ENCODE peak calls at places on chromosomes 2 and 18, in ten cellular contexts. T, Z, F, Q, G, K, V, H, E and P are unnamed samples.

GRCh38 chr18:9446839-9447238 is 28.5 kb upstream of the RALBP1 start:
- DNase-seq in T (no peak), Z (no peak), F (no peak), Q (no peak), G (no peak), K (no peak), V (peak; percentile 17), H (no peak), E (no peak), P (no peak)

GRCh38 chr2:240452471-240453256 is 17.2 kb downstream of the GPC1 start:
- DNase-seq in T (peak; percentile 74), Z (no peak), F (peak; percentile 87), Q (no peak), G (peak; percentile 53), K (peak; percentile 69), V (peak; percentile 49), H (no peak), E (peak; percentile 21), P (peak; percentile 71)

GRCh38 chr2:227508001-227508400 is 36.0 kb downstream of the AGFG1 start:
- DNase-seq in T (no peak), Z (no peak), F (peak; percentile 74), Q (no peak), G (peak; percentile 28), K (no peak), V (no peak), H (no peak), E (no peak), P (no peak)

GRCh38 chr18:40911582-40912254 is 1043.3 kb upstream of the PIK3C3 start:
- DNase-seq in T (no peak), Z (no peak), F (no peak), Q (no peak), G (no peak), K (no peak), V (peak; percentile 55), H (no peak), E (no peak), P (no peak)

GRCh38 chr2:121237980-121238665 is 46.9 kb downstream of the TFCP2L1 start:
- DNase-seq in T (peak; percentile 22), Z (no peak), F (no peak), Q (no peak), G (no peak), K (no peak), V (peak; percentile 71), H (no peak), E (no peak), P (no peak)

GRCh38 chr2:216473187-216473586 is 25.5 kb upstream of the RPL37A start:
- DNase-seq in T (no peak), Z (no peak), F (no peak), Q (no peak), G (no peak), K (no peak), V (no peak), H (no peak), E (no peak), P (no peak)

GRCh38 chr2:113080134-113080533 is 12.4 kb downstream of the IL1F10 start:
- DNase-seq in T (peak; percentile 53), Z (peak; percentile 64), F (peak; percentile 71), Q (peak; percentile 32), G (peak; percentile 39), K (peak; percentile 26), V (peak; percentile 60), H (peak; percentile 66), E (peak; percentile 1), P (peak; percentile 23)

GRCh38 chr2:160910681-160911080 is 249.5 kb upstream of the TANK start:
- DNase-seq in T (no peak), Z (no peak), F (no peak), Q (no peak), G (peak; percentile 53), K (no peak), V (no peak), H (no peak), E (no peak), P (no peak)

GRCh38 chr2:20108655-20109396 is 57.4 kb upstream of the LAPTM4A start:
- DNase-seq in T (no peak), Z (no peak), F (peak; percentile 91), Q (no peak), G (no peak), K (peak; percentile 9), V (peak; percentile 47), H (no peak), E (no peak), P (peak; percentile 66)

GRCh38 chr2:201950606-201951005 is 83.0 kb upstream of the FZD7 start:
- DNase-seq in T (no peak), Z (no peak), F (no peak), Q (no peak), G (no peak), K (no peak), V (no peak), H (no peak), E (no peak), P (no peak)